ENCODE peak calls at places on chromosome 17, in eight cellular contexts. D is heart right ventricle; A is NCI-H510A treated with DMSO at 0.1 percent for 48 hours; H is anterior cingulate cortex; J is mammary epithelial cell; T is IMR-90; E is T-helper 1 cell; B is activated CD4-positive, alpha-beta memory T cell treated with anti-CD3 and anti-CD28 coated beads for 36 hours. O is an unnamed sample.

GRCh38 chr17:65707780-65708179 is 146.3 kb upstream of the AXIN2 start:
- DNase-seq in D (no peak), A (no peak), H (no peak), J (no peak), T (peak), E (no peak), B (no peak), O (no peak)

GRCh38 chr17:74840989-74841666 is 18.6 kb downstream of the GRIN2C start:
- DNase-seq in D (peak), A (no peak), H (peak), J (peak), T (peak), E (no peak), B (no peak), O (peak)

GRCh38 chr17:82345151-82345976 is 11.8 kb upstream of the SECTM1 start:
- DNase-seq in D (peak), A (no peak), H (no peak), J (no peak), T (no peak), E (no peak), B (no peak), O (no peak)

GRCh38 chr17:82022310-82022980 is at the start of gene CENPX:
- DNase-seq in D (no peak), A (no peak), H (no peak), J (no peak), T (no peak), E (peak), B (no peak), O (no peak)

GRCh38 chr17:46192484-46193245 is 564 bp downstream of the KANSL1 start:
- DNase-seq in D (peak), A (peak), H (peak), J (peak), T (peak), E (peak), B (peak), O (peak)

GRCh38 chr17:82301916-82302497 is 15.4 kb downstream of the CD7 start:
- DNase-seq in D (no peak), A (no peak), H (no peak), J (peak), T (no peak), E (peak), B (peak), O (no peak)

GRCh38 chr17:16439867-16440351 is 24.5 kb downstream of the TRPV2 start:
- DNase-seq in D (no peak), A (no peak), H (no peak), J (no peak), T (no peak), E (peak), B (peak), O (no peak)

GRCh38 chr17:62096401-62096670 is 31.3 kb upstream of the MED13 start:
- DNase-seq in D (no peak), A (no peak), H (no peak), J (no peak), T (no peak), E (no peak), B (no peak), O (no peak)

GRCh38 chr17:17538417-17539391 is 42.5 kb upstream of the RASD1 start:
- DNase-seq in D (no peak), A (peak), H (no peak), J (no peak), T (peak), E (no peak), B (no peak), O (no peak)

GRCh38 chr17:53449324-53449723 is 373.4 kb upstream of the KIF2B start:
- DNase-seq in D (no peak), A (no peak), H (no peak), J (no peak), T (no peak), E (no peak), B (no peak), O (no peak)

GRCh38 chr17:19978206-19978802 is 676 bp upstream of the AKAP10 start:
- DNase-seq in D (no peak), A (no peak), H (no peak), J (no peak), T (no peak), E (peak), B (peak), O (no peak)

GRCh38 chr17:19457830-19458271 is 46.8 kb downstream of the RNF112 start:
- DNase-seq in D (no peak), A (no peak), H (no peak), J (no peak), T (no peak), E (no peak), B (no peak), O (no peak)

GRCh38 chr17:40598928-40599627 is 33.8 kb upstream of the CCR7 start:
- DNase-seq in D (no peak), A (no peak), H (no peak), J (no peak), T (peak), E (no peak), B (peak), O (no peak)

GRCh38 chr17:76585649-76586593 is at the start of gene ST6GALNAC2:
- DNase-seq in D (peak), A (peak), H (no peak), J (peak), T (no peak), E (peak), B (peak), O (no peak)

GRCh38 chr17:40025991-40026815 is 11.0 kb downstream of the CSF3 start:
- DNase-seq in D (no peak), A (peak), H (no peak), J (peak), T (no peak), E (peak), B (peak), O (no peak)

GRCh38 chr17:63984651-63985386 is 12.1 kb upstream of the SCN4A start:
- DNase-seq in D (peak), A (no peak), H (no peak), J (peak), T (peak), E (peak), B (peak), O (no peak)

GRCh38 chr17:57832711-57833596 is 16.9 kb downstream of the MRPS23 start:
- DNase-seq in D (peak), A (peak), H (no peak), J (peak), T (peak), E (peak), B (peak), O (peak)

GRCh38 chr17:73595068-73595865 is 49.0 kb downstream of the SDK2 start:
- DNase-seq in D (peak), A (no peak), H (no peak), J (peak), T (no peak), E (no peak), B (peak), O (no peak)

GRCh38 chr17:81272616-81273015 is 22.5 kb downstream of the SLC38A10 start:
- DNase-seq in D (no peak), A (no peak), H (no peak), J (no peak), T (no peak), E (no peak), B (no peak), O (no peak)

GRCh38 chr17:75774471-75774987 is 9.5 kb upstream of the GALK1 start:
- DNase-seq in D (no peak), A (no peak), H (no peak), J (no peak), T (no peak), E (no peak), B (no peak), O (no peak)

O was measured in amygdala.